ENCODE peak calls at places on chromosome 1, in ten cellular contexts. One of them, this sample, is unnamed. For H3K4me1, the result is how much of the 10 kb centered on the place peaks cover.

GRCh38 chr1:46041974-46042373 is 90.5 kb downstream of the PIK3R3 start:
- DNase-seq in left ventricle myocardium inferior: no peak
- DNase-seq in stomach: no peak
- DNase-seq in SJSA1: no peak
- DNase-seq in psoas muscle: peak
- DNase-seq in HCT116: no peak
- DNase-seq in neuronal stem cell: no peak
- DNase-seq in fibroblast of lung: peak
- DNase-seq in tibial nerve: no peak
- DNase-seq in effector memory CD4-positive, alpha-beta T cell: no peak
- DNase-seq in this sample: no peak

GRCh38 chr1:156492591-156493080 is 7.9 kb downstream of the MEF2D start:
- DNase-seq in left ventricle myocardium inferior: peak
- DNase-seq in stomach: no peak
- DNase-seq in SJSA1: no peak
- DNase-seq in psoas muscle: peak
- DNase-seq in HCT116: no peak
- DNase-seq in neuronal stem cell: no peak
- DNase-seq in fibroblast of lung: no peak
- DNase-seq in tibial nerve: no peak
- DNase-seq in effector memory CD4-positive, alpha-beta T cell: no peak
- DNase-seq in this sample: peak

GRCh38 chr1:22491995-22492726 is 40.5 kb downstream of the ZBTB40 start:
- DNase-seq in left ventricle myocardium inferior: no peak
- DNase-seq in stomach: no peak
- DNase-seq in SJSA1: no peak
- DNase-seq in psoas muscle: no peak
- DNase-seq in HCT116: no peak
- DNase-seq in neuronal stem cell: no peak
- DNase-seq in fibroblast of lung: no peak
- DNase-seq in tibial nerve: no peak
- DNase-seq in effector memory CD4-positive, alpha-beta T cell: no peak
- DNase-seq in this sample: no peak

GRCh38 chr1:3031401-3032221 is 10.3 kb downstream of the ACTRT2 start:
- DNase-seq in left ventricle myocardium inferior: no peak
- DNase-seq in stomach: no peak
- DNase-seq in SJSA1: no peak
- DNase-seq in psoas muscle: peak
- DNase-seq in HCT116: no peak
- DNase-seq in neuronal stem cell: no peak
- DNase-seq in fibroblast of lung: no peak
- DNase-seq in tibial nerve: no peak
- DNase-seq in effector memory CD4-positive, alpha-beta T cell: no peak
- DNase-seq in this sample: peak

GRCh38 chr1:19610282-19610978 is 33.7 kb upstream of the NBL1 start:
- DNase-seq in left ventricle myocardium inferior: no peak
- DNase-seq in stomach: no peak
- DNase-seq in SJSA1: no peak
- DNase-seq in psoas muscle: no peak
- DNase-seq in HCT116: no peak
- DNase-seq in neuronal stem cell: no peak
- DNase-seq in fibroblast of lung: peak
- DNase-seq in tibial nerve: no peak
- DNase-seq in effector memory CD4-positive, alpha-beta T cell: no peak
- DNase-seq in this sample: no peak

GRCh38 chr1:10975567-10976326 is 36.7 kb upstream of the TARDBP start:
- DNase-seq in left ventricle myocardium inferior: no peak
- DNase-seq in stomach: peak
- DNase-seq in SJSA1: no peak
- DNase-seq in psoas muscle: peak
- DNase-seq in HCT116: no peak
- DNase-seq in neuronal stem cell: no peak
- DNase-seq in fibroblast of lung: peak
- DNase-seq in tibial nerve: peak
- DNase-seq in effector memory CD4-positive, alpha-beta T cell: no peak
- DNase-seq in this sample: no peak

GRCh38 chr1:153260980-153261792 is 1.7 kb downstream of the LORICRIN start:
- DNase-seq in left ventricle myocardium inferior: peak
- DNase-seq in stomach: no peak
- DNase-seq in SJSA1: peak
- DNase-seq in psoas muscle: peak
- DNase-seq in HCT116: no peak
- DNase-seq in neuronal stem cell: peak
- DNase-seq in fibroblast of lung: peak
- DNase-seq in tibial nerve: no peak
- DNase-seq in effector memory CD4-positive, alpha-beta T cell: no peak
- DNase-seq in this sample: peak

GRCh38 chr1:183593356-183593755 is 3.1 kb upstream of the NCF2 start:
- DNase-seq in left ventricle myocardium inferior: no peak
- DNase-seq in stomach: no peak
- DNase-seq in SJSA1: no peak
- DNase-seq in psoas muscle: no peak
- DNase-seq in HCT116: no peak
- DNase-seq in neuronal stem cell: no peak
- DNase-seq in fibroblast of lung: no peak
- DNase-seq in tibial nerve: no peak
- DNase-seq in effector memory CD4-positive, alpha-beta T cell: no peak
- DNase-seq in this sample: no peak

GRCh38 chr1:96361961-96362360 is 359.6 kb upstream of the PTBP2 start:
- DNase-seq in left ventricle myocardium inferior: no peak
- DNase-seq in stomach: no peak
- DNase-seq in SJSA1: no peak
- DNase-seq in psoas muscle: no peak
- DNase-seq in HCT116: no peak
- DNase-seq in neuronal stem cell: no peak
- DNase-seq in fibroblast of lung: peak
- DNase-seq in tibial nerve: no peak
- DNase-seq in effector memory CD4-positive, alpha-beta T cell: no peak
- DNase-seq in this sample: no peak

GRCh38 chr1:235767795-235768194 is 98.9 kb downstream of the LYST start:
- DNase-seq in left ventricle myocardium inferior: no peak
- DNase-seq in stomach: no peak
- DNase-seq in SJSA1: no peak
- DNase-seq in psoas muscle: no peak
- DNase-seq in HCT116: no peak
- DNase-seq in neuronal stem cell: no peak
- DNase-seq in fibroblast of lung: no peak
- DNase-seq in tibial nerve: no peak
- DNase-seq in effector memory CD4-positive, alpha-beta T cell: no peak
- DNase-seq in this sample: no peak

GRCh38 chr1:239170828-239171227 is 215.5 kb upstream of the CHRM3 start:
- DNase-seq in left ventricle myocardium inferior: no peak
- DNase-seq in stomach: no peak
- DNase-seq in SJSA1: no peak
- DNase-seq in psoas muscle: no peak
- DNase-seq in HCT116: no peak
- DNase-seq in neuronal stem cell: no peak
- DNase-seq in fibroblast of lung: no peak
- DNase-seq in tibial nerve: no peak
- DNase-seq in effector memory CD4-positive, alpha-beta T cell: no peak
- DNase-seq in this sample: no peak

GRCh38 chr1:24525606-24526005 is 23.0 kb downstream of the RCAN3 start:
- DNase-seq in left ventricle myocardium inferior: no peak
- DNase-seq in stomach: no peak
- DNase-seq in SJSA1: no peak
- DNase-seq in psoas muscle: no peak
- DNase-seq in HCT116: no peak
- DNase-seq in neuronal stem cell: no peak
- DNase-seq in fibroblast of lung: no peak
- DNase-seq in tibial nerve: no peak
- DNase-seq in effector memory CD4-positive, alpha-beta T cell: no peak
- DNase-seq in this sample: no peak
- H3K4me1 ChIP-seq in left ventricle myocardium inferior: under half
- H3K4me1 ChIP-seq in stomach: under half
- H3K4me1 ChIP-seq in SJSA1: under half
- H3K4me1 ChIP-seq in psoas muscle: under half
- H3K4me1 ChIP-seq in HCT116: under half
- H3K4me1 ChIP-seq in neuronal stem cell: under half
- H3K4me1 ChIP-seq in fibroblast of lung: under half
- H3K4me1 ChIP-seq in tibial nerve: under half
- H3K4me1 ChIP-seq in effector memory CD4-positive, alpha-beta T cell: under half
- H3K4me1 ChIP-seq in this sample: under half

GRCh38 chr1:191671236-191671635 is 487.0 kb upstream of the RGS18 start:
- DNase-seq in left ventricle myocardium inferior: no peak
- DNase-seq in stomach: no peak
- DNase-seq in SJSA1: no peak
- DNase-seq in psoas muscle: no peak
- DNase-seq in HCT116: no peak
- DNase-seq in neuronal stem cell: no peak
- DNase-seq in fibroblast of lung: peak
- DNase-seq in tibial nerve: no peak
- DNase-seq in effector memory CD4-positive, alpha-beta T cell: no peak
- DNase-seq in this sample: no peak

GRCh38 chr1:191674780-191675179 is 483.5 kb upstream of the RGS18 start:
- DNase-seq in left ventricle myocardium inferior: no peak
- DNase-seq in stomach: no peak
- DNase-seq in SJSA1: no peak
- DNase-seq in psoas muscle: no peak
- DNase-seq in HCT116: no peak
- DNase-seq in neuronal stem cell: no peak
- DNase-seq in fibroblast of lung: no peak
- DNase-seq in tibial nerve: no peak
- DNase-seq in effector memory CD4-positive, alpha-beta T cell: no peak
- DNase-seq in this sample: no peak

GRCh38 chr1:191668525-191668924 is 489.7 kb upstream of the RGS18 start:
- DNase-seq in left ventricle myocardium inferior: no peak
- DNase-seq in stomach: no peak
- DNase-seq in SJSA1: no peak
- DNase-seq in psoas muscle: no peak
- DNase-seq in HCT116: no peak
- DNase-seq in neuronal stem cell: no peak
- DNase-seq in fibroblast of lung: no peak
- DNase-seq in tibial nerve: no peak
- DNase-seq in effector memory CD4-positive, alpha-beta T cell: no peak
- DNase-seq in this sample: no peak

GRCh38 chr1:191669629-191670028 is 488.6 kb upstream of the RGS18 start:
- DNase-seq in left ventricle myocardium inferior: no peak
- DNase-seq in stomach: no peak
- DNase-seq in SJSA1: no peak
- DNase-seq in psoas muscle: no peak
- DNase-seq in HCT116: no peak
- DNase-seq in neuronal stem cell: no peak
- DNase-seq in fibroblast of lung: peak
- DNase-seq in tibial nerve: no peak
- DNase-seq in effector memory CD4-positive, alpha-beta T cell: no peak
- DNase-seq in this sample: no peak
- H3K4me3 ChIP-seq in left ventricle myocardium inferior: no peak
- H3K4me3 ChIP-seq in stomach: no peak
- H3K4me3 ChIP-seq in SJSA1: no peak
- H3K4me3 ChIP-seq in psoas muscle: no peak
- H3K4me3 ChIP-seq in HCT116: no peak
- H3K4me3 ChIP-seq in neuronal stem cell: no peak
- H3K4me3 ChIP-seq in fibroblast of lung: no peak
- H3K4me3 ChIP-seq in tibial nerve: no peak
- H3K4me3 ChIP-seq in effector memory CD4-positive, alpha-beta T cell: no peak
- H3K4me3 ChIP-seq in this sample: no peak

GRCh38 chr1:44485933-44486475 is 80.9 kb downstream of the RNF220 start:
- DNase-seq in left ventricle myocardium inferior: no peak
- DNase-seq in stomach: no peak
- DNase-seq in SJSA1: no peak
- DNase-seq in psoas muscle: no peak
- DNase-seq in HCT116: no peak
- DNase-seq in neuronal stem cell: no peak
- DNase-seq in fibroblast of lung: no peak
- DNase-seq in tibial nerve: no peak
- DNase-seq in effector memory CD4-positive, alpha-beta T cell: no peak
- DNase-seq in this sample: no peak
- H3K27ac ChIP-seq in left ventricle myocardium inferior: peak
- H3K27ac ChIP-seq in stomach: peak
- H3K27ac ChIP-seq in SJSA1: peak
- H3K27ac ChIP-seq in psoas muscle: peak
- H3K27ac ChIP-seq in HCT116: no peak
- H3K27ac ChIP-seq in neuronal stem cell: no peak
- H3K27ac ChIP-seq in fibroblast of lung: no peak
- H3K27ac ChIP-seq in tibial nerve: peak
- H3K27ac ChIP-seq in effector memory CD4-positive, alpha-beta T cell: no peak
- H3K27ac ChIP-seq in this sample: peak

DNA sequence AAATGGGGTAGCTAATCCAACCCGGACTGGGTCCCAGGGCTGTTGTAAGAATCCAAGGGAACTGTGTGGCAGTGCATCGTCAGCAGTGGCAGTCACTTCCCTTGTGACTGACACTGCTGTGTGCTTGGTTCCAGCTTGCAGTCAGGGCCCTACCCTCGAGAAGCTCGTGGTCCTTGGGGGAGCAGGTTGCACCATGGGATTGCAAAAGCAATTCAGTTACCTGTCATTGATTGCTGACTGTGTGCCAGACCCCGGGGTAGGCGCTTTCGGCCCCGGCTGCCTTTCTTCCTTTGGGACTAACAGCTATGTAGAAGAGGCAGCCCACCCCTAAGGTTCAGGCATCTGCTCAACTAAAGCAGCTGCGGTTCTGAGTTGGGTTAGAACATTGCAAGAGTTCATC is 2.9 kb downstream of the PTPRF start:
- DNase-seq in left ventricle myocardium inferior: no peak
- DNase-seq in stomach: no peak
- DNase-seq in SJSA1: no peak
- DNase-seq in psoas muscle: no peak
- DNase-seq in HCT116: no peak
- DNase-seq in neuronal stem cell: no peak
- DNase-seq in fibroblast of lung: no peak
- DNase-seq in tibial nerve: no peak
- DNase-seq in effector memory CD4-positive, alpha-beta T cell: no peak
- DNase-seq in this sample: no peak
- H3K4me1 ChIP-seq in left ventricle myocardium inferior: under half
- H3K4me1 ChIP-seq in stomach: half or more
- H3K4me1 ChIP-seq in SJSA1: under half
- H3K4me1 ChIP-seq in psoas muscle: under half
- H3K4me1 ChIP-seq in HCT116: half or more
- H3K4me1 ChIP-seq in neuronal stem cell: under half
- H3K4me1 ChIP-seq in fibroblast of lung: under half
- H3K4me1 ChIP-seq in tibial nerve: under half
- H3K4me1 ChIP-seq in effector memory CD4-positive, alpha-beta T cell: under half
- H3K4me1 ChIP-seq in this sample: under half

DNA sequence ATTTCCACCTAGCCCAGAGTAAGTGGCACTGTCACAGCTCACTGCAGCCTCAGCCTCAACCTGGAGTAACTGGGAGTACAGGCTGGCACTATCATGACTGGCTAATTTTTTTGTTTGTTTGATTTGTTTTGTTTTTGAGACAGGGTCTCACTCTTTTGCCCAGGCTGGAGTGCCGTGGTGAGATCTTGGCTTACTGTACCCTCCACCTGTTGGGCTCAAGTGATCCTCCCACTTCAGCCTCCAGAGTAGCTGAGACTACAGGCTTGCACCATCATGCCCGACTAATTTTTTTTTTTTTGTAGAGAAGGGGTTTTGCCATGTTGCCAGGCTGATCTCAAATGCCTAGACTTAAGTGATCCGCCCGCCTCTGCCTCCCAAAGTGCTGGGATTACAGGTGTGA is 2.5 kb downstream of the UCK2 start:
- DNase-seq in left ventricle myocardium inferior: no peak
- DNase-seq in stomach: no peak
- DNase-seq in SJSA1: no peak
- DNase-seq in psoas muscle: no peak
- DNase-seq in HCT116: no peak
- DNase-seq in neuronal stem cell: no peak
- DNase-seq in fibroblast of lung: no peak
- DNase-seq in tibial nerve: no peak
- DNase-seq in effector memory CD4-positive, alpha-beta T cell: no peak
- DNase-seq in this sample: no peak
- H3K4me3 ChIP-seq in left ventricle myocardium inferior: no peak
- H3K4me3 ChIP-seq in stomach: no peak
- H3K4me3 ChIP-seq in SJSA1: no peak
- H3K4me3 ChIP-seq in psoas muscle: peak
- H3K4me3 ChIP-seq in HCT116: no peak
- H3K4me3 ChIP-seq in neuronal stem cell: no peak
- H3K4me3 ChIP-seq in fibroblast of lung: peak
- H3K4me3 ChIP-seq in tibial nerve: no peak
- H3K4me3 ChIP-seq in effector memory CD4-positive, alpha-beta T cell: no peak
- H3K4me3 ChIP-seq in this sample: no peak